ENCODE peak calls at places on chromosomes 16 and 17, in eight cellular contexts. Z is thoracic aorta, J is choroid plexus epithelial cell, V is tibial artery, P is PC-9, G is small intestine, U is fibroblast of lung, K is neuronal stem cell. O is an unnamed sample.

GRCh38 chr17:12457493-12457892 is 208.2 kb upstream of the MYOCD start:
- DNase-seq in Z (no peak), J (peak; percentile 1), V (no peak), P (no peak), G (no peak), U (no peak), K (no peak), O (peak; percentile 54)

GRCh38 chr16:4314532-4315184 is 1.2 kb upstream of the GLIS2 start:
- DNase-seq in Z (no peak), J (peak; percentile 46), V (no peak), P (no peak), G (no peak), U (peak; percentile 52), K (no peak), O (peak; percentile 63)

GRCh38 chr17:51703364-51704341 is 443.3 kb downstream of the UTP18 start:
- DNase-seq in Z (peak; percentile 18), J (no peak), V (peak; percentile 77), P (no peak), G (no peak), U (no peak), K (no peak), O (no peak)

GRCh38 chr16:54026456-54026855 is 260.1 kb downstream of the IRX3 start:
- DNase-seq in Z (no peak), J (peak; percentile 42), V (no peak), P (no peak), G (no peak), U (no peak), K (no peak), O (peak; percentile 9)

GRCh38 chr16:68884867-68885266 is 41.5 kb downstream of the TANGO6 start:
- DNase-seq in Z (no peak), J (no peak), V (no peak), P (no peak), G (no peak), U (no peak), K (no peak), O (no peak)

GRCh38 chr16:31214705-31215286 is 877 bp downstream of the TRIM72 start:
- DNase-seq in Z (no peak), J (no peak), V (no peak), P (no peak), G (no peak), U (no peak), K (no peak), O (no peak)

GRCh38 chr16:30122621-30123160 is 329 bp downstream of the MAPK3 start:
- DNase-seq in Z (no peak), J (peak; percentile 15), V (no peak), P (no peak), G (peak; percentile 23), U (peak; percentile 5), K (no peak), O (peak; percentile 45)

GRCh38 chr17:17935321-17936271 is 36.6 kb downstream of the TOM1L2 start:
- DNase-seq in Z (no peak), J (peak; percentile 96), V (peak; percentile 73), P (peak; percentile 93), G (peak; percentile 83), U (peak; percentile 93), K (no peak), O (peak; percentile 94)

GRCh38 chr17:17289701-17290100 is 8.7 kb upstream of the COPS3 start:
- DNase-seq in Z (no peak), J (no peak), V (no peak), P (no peak), G (no peak), U (no peak), K (no peak), O (no peak)

DNA sequence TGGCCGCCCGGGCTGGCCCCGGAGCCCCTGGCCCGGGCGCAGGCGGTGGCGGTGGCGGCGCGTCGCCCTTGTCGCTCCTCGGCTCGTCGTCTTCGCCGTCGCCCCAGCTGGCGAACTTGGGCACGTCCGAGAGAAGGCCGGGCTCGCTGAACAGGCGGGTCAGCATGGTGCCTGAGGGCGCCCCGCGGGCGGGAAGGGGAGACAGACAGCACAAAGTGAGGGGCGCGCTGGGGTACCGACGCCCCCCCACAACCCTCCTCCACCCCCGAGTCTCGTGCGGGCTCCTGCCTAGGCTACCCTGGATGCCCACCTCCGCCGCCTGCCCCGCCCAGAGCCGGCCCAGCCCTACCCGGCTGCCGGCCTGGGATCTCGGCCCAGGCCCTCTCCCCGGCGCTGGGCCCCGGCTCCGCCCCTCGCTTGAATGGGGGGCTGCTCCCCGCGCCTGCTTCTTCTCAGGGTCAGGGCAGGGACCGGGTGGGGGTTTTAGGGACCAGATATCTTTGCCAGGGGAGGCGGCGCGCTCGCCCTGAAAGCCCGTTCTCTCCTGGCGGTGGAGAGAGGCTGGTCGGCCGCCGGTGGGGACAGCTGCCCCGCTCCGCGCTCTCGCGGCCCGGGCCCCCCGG is 1.2 kb downstream of the NEUROD2 start:
- DNase-seq in Z (no peak), J (no peak), V (no peak), P (no peak), G (no peak), U (no peak), K (no peak), O (no peak)
- H3K4me3 ChIP-seq in Z (peak overlapping the region; percentile 39), J (no peak overlapping the region), V (peak overlapping the region; percentile 9), P (no peak overlapping the region), G (no peak overlapping the region), U (no peak overlapping the region), K (peak overlapping the region; percentile 38), O (no peak overlapping the region)

GRCh38 chr17:72122002-72122310 is 1.1 kb downstream of the SOX9 start:
- DNase-seq in Z (no peak), J (peak; percentile 40), V (no peak), P (no peak), G (peak; percentile 35), U (peak; percentile 64), K (no peak), O (peak; percentile 47)
- H3K4me3 ChIP-seq in Z (peak overlapping the region; percentile 64), J (peak overlapping the region; percentile 75), V (peak overlapping the region; percentile 69), P (peak overlapping the region; percentile 90), G (peak overlapping the region; percentile 63), U (peak overlapping the region; percentile 93), K (peak overlapping the region; percentile 92), O (peak overlapping the region; percentile 92)

GRCh38 chr16:51710186-51710585 is 559.1 kb upstream of the SALL1 start:
- DNase-seq in Z (no peak), J (no peak), V (no peak), P (no peak), G (no peak), U (no peak), K (no peak), O (no peak)
- H3K4me3 ChIP-seq in Z (no peak overlapping the region), J (no peak overlapping the region), V (no peak overlapping the region), P (no peak overlapping the region), G (no peak overlapping the region), U (no peak overlapping the region), K (no peak overlapping the region), O (no peak overlapping the region)

GRCh38 chr17:81901167-81902022 is 643 bp upstream of the NPB start:
- DNase-seq in Z (no peak), J (no peak), V (no peak), P (no peak), G (no peak), U (no peak), K (no peak), O (no peak)
- H3K4me3 ChIP-seq in Z (peak overlapping the region; percentile 68), J (peak overlapping the region; percentile 22), V (peak overlapping the region; percentile 54), P (no peak overlapping the region), G (no peak overlapping the region), U (no peak overlapping the region), K (peak overlapping the region; percentile 51), O (no peak overlapping the region)

GRCh38 chr16:48556913-48557351 is 53.0 kb downstream of the N4BP1 start:
- DNase-seq in Z (no peak), J (peak; percentile 69), V (no peak), P (no peak), G (no peak), U (peak; percentile 85), K (no peak), O (peak; percentile 36)
- H3K4me3 ChIP-seq in Z (no peak overlapping the region), J (no peak overlapping the region), V (no peak overlapping the region), P (no peak overlapping the region), G (no peak overlapping the region), U (no peak overlapping the region), K (no peak overlapping the region), O (no peak overlapping the region)

DNA sequence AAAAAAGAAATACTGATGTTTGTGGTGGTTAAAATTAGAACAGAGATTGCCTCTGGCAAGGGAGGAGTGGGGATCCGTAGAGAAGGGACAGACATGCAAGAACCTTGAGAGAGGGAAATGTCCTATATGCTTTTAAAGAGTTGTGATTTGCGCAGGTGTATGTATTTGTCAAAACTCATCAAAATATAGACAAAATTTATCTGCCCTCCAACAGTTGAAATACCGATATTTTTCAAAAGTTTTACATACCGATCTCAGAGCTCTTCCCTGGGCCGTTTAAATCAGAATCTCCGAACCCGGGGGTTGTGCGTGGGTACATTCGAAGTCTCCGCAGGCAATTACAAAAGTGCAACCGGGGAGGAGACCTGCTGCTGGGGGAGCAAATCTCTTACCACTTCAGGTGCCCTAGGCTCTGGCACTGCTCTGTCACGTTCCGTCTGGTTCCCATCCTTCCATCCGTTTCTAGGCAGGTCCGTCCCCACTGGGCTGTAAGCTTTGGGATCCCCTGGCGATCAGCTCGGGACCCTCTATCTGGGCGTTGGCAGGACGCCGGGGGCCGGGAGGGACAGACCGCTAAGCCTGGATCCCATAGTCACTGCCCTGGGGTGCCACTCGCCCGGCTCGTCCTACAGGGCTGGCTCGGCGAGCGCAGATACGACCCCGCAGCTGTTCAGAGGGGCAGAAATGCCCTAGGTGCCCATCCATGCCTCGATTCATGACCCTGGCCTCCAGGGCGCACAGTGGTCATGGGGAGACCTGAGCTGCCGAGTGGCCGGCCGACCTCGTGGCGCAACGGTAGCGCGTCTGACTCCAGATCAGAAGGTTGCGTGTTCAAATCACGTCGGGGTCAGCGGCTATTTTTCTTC is 4.2 kb downstream of the BORCS6 start:
- DNase-seq in Z (no peak), J (peak; percentile 66), V (peak; percentile 92), P (peak; percentile 46), G (peak; percentile 78), U (peak; percentile 70), K (peak; percentile 91), O (peak; percentile 79)
- H3K4me3 ChIP-seq in Z (peak overlapping the region; percentile 73), J (peak overlapping the region; percentile 86), V (peak overlapping the region; percentile 93), P (peak overlapping the region; percentile 82), G (peak overlapping the region; percentile 55), U (peak overlapping the region; percentile 95), K (peak overlapping the region; percentile 98), O (peak overlapping the region; percentile 93)